ENCODE peak calls at places on chromosome 17, in four cellular contexts. F is tibial artery, L is foreskin keratinocyte, Z is heart left ventricle. P is an unnamed sample.

GRCh38 chr17:27892866-27893769 is at the start of gene LYRM9:
- DNase-seq in Z (peak), L (peak), F (peak), P (peak)

GRCh38 chr17:64413505-64413904 is 22.8 kb upstream of the PECAM1 start:
- DNase-seq in L (no peak), F (no peak), Z (no peak), P (no peak)

GRCh38 chr17:61218438-61218837 is 181.2 kb upstream of the TBX2 start:
- DNase-seq in F (no peak), L (peak), Z (no peak), P (peak)

GRCh38 chr17:16980061-16980460 is 8.1 kb upstream of the TNFRSF13B start:
- DNase-seq in Z (no peak), L (no peak), F (no peak), P (no peak)

GRCh38 chr17:19706791-19707727 is 9.3 kb downstream of the SLC47A2 start:
- DNase-seq in Z (no peak), F (no peak), L (peak), P (peak)

GRCh38 chr17:18005496-18005895 is 32.8 kb downstream of the DRC3 start:
- DNase-seq in L (no peak), Z (no peak), F (no peak), P (peak)

GRCh38 chr17:39750131-39751015 is 12.6 kb downstream of the GRB7 start:
- DNase-seq in L (peak), Z (peak), F (peak), P (peak)

GRCh38 chr17:46072998-46073397 is 73.9 kb downstream of the STH start:
- DNase-seq in Z (no peak), L (peak), F (no peak), P (no peak)

GRCh38 chr17:2222901-2223616 is 80.5 kb downstream of the SMG6 start:
- DNase-seq in L (peak), Z (peak), F (peak), P (peak)

GRCh38 chr17:38741853-38742421 is 6.2 kb downstream of the PCGF2 start:
- DNase-seq in Z (peak), L (no peak), F (no peak), P (peak)

GRCh38 chr17:63988741-63989621 is 9.2 kb upstream of the PRR29 start:
- DNase-seq in L (no peak), Z (no peak), F (no peak), P (no peak)

GRCh38 chr17:21140911-21141310 is 14.1 kb downstream of the DHRS7B start:
- DNase-seq in Z (no peak), L (no peak), F (no peak), P (no peak)

GRCh38 chr17:76153640-76154039 is 12.6 kb upstream of the FOXJ1 start:
- DNase-seq in F (peak), L (no peak), Z (no peak), P (no peak)

GRCh38 chr17:17570207-17570797 is 21.2 kb downstream of the PEMT start:
- DNase-seq in L (no peak), F (no peak), Z (peak), P (no peak)

GRCh38 chr17:6712058-6712853 is 913 bp downstream of the SLC13A5 start:
- DNase-seq in L (peak), Z (no peak), F (no peak), P (peak)

GRCh38 chr17:62965149-62965648 is 836 bp upstream of the TANC2 start:
- DNase-seq in Z (no peak), L (no peak), F (no peak), P (no peak)

GRCh38 chr17:40304464-40304863 is 4.5 kb upstream of the RARA start:
- DNase-seq in F (no peak), L (peak), Z (no peak), P (no peak)

GRCh38 chr17:8629371-8630226 is 926 bp downstream of the MYH10 start:
- DNase-seq in L (peak), Z (peak), F (peak), P (peak)

GRCh38 chr17:66830451-66830850 is 4.5 kb upstream of the CACNG5 start:
- DNase-seq in F (peak), Z (no peak), L (no peak), P (no peak)

GRCh38 chr17:70050931-70051330 is 24.1 kb upstream of the KCNJ16 start:
- DNase-seq in Z (no peak), L (no peak), F (no peak), P (no peak)

GRCh38 chr17:61750656-61751055 is 112.7 kb downstream of the BRIP1 start:
- DNase-seq in L (no peak), F (no peak), Z (no peak), P (no peak)

GRCh38 chr17:9140550-9141422 is 119.5 kb downstream of the NTN1 start:
- DNase-seq in L (no peak), Z (no peak), F (no peak), P (no peak)

GRCh38 chr17:61340431-61340830 is 59.2 kb upstream of the TBX2 start:
- DNase-seq in F (no peak), L (peak), Z (no peak), P (peak)

GRCh38 chr17:74200112-74200511 is 3.4 kb upstream of the RPL38 start:
- DNase-seq in L (no peak), F (no peak), Z (no peak), P (no peak)

GRCh38 chr17:82650723-82651122 is 2.5 kb upstream of the WDR45B start:
- DNase-seq in Z (no peak), L (no peak), F (no peak), P (no peak)

GRCh38 chr17:82648165-82648668 is at the start of gene WDR45B:
- DNase-seq in Z (peak), F (peak), L (peak), P (peak)

GRCh38 chr17:82649501-82650261 is 1.4 kb upstream of the WDR45B start:
- DNase-seq in L (no peak), Z (no peak), F (no peak), P (no peak)

GRCh38 chr17:82647593-82648164 is 565 bp downstream of the WDR45B start:
- DNase-seq in F (peak), Z (no peak), L (no peak), P (peak)

DNA sequence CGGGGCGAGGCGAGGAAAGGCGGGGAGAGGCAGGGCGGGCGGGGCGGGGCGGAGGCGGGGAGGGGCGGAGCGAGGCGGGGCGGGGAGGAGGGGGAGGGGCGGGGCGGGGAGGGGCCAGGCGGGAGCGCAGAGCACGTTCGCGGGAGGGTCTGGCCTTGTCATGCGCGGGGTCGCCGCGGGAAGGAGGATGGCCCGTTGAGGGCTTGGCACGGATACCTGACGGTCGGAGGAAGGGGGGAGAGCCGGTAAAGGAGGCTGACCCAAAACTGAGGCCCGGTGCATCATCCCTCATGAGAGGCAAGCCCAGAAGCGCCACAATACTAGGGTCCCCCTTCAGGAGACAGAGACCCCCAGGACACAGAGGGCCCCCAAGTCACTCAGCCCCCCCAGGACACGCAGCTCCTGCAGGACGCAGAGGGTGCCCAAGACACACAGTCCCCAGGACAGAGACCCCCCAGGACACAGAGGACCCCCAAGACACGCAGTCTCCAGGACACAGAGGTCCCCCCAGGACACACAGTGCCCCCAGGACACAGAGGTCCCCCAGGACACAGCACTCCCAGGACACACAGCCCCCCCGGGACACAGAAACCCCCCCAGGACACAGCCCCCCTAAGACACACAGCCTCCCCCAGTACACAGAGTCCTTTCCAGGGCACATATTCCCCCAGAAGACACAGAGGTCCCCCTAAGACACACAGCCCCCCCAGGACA is 674 bp upstream of the WDR45B start:
- DNase-seq in Z (peak), F (peak), L (no peak), P (no peak)
- H3K27ac ChIP-seq in Z (peak), F (peak), L (no peak), P (no peak)

GRCh38 chr17:4945176-4945943 is 3.0 kb downstream of the PFN1 start:
- DNase-seq in F (peak), L (peak), Z (peak), P (peak)
- H3K27ac ChIP-seq in F (peak), L (peak), Z (peak), P (peak)

GRCh38 chr17:4143563-4144410 is 790 bp downstream of the CYB5D2 start:
- DNase-seq in Z (peak), L (peak), F (peak), P (peak)

GRCh38 chr17:4136373-4136772 is 6.5 kb downstream of the ZZEF1 start:
- DNase-seq in L (no peak), Z (peak), F (peak), P (peak)

GRCh38 chr17:4142107-4142900 is 526 bp downstream of the ZZEF1 start:
- DNase-seq in L (no peak), F (peak), Z (peak), P (no peak)

GRCh38 chr17:4144411-4144747 is 1.4 kb downstream of the CYB5D2 start:
- DNase-seq in L (peak), Z (no peak), F (no peak), P (no peak)

GRCh38 chr17:4140125-4140524 is 2.7 kb downstream of the ZZEF1 start:
- DNase-seq in L (no peak), F (no peak), Z (no peak), P (no peak)
- H3K27ac ChIP-seq in L (no peak), F (no peak), Z (no peak), P (no peak)

DNA sequence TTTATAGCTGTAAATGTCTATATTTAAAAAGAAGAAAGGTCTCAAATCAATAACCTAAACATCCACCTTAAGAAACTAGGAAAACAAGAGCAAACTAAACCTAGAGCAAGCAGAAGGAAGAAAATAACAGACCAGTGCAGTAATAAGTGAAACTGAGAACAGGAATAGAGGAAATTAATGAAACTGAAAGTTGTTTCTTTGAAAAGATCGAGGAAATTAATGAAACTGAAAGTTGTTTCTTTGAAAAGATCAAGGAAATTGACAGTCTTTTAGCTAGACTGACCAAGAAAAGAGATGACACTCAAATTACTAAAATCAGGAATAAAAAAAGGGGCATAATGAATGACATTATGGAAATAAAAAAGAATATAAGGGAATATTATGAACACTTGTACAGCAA is 46.4 kb downstream of the SLFN5 start:
- DNase-seq in F (no peak), L (no peak), Z (no peak), P (no peak)
- H3K27ac ChIP-seq in F (no peak), L (no peak), Z (peak), P (no peak)

DNA sequence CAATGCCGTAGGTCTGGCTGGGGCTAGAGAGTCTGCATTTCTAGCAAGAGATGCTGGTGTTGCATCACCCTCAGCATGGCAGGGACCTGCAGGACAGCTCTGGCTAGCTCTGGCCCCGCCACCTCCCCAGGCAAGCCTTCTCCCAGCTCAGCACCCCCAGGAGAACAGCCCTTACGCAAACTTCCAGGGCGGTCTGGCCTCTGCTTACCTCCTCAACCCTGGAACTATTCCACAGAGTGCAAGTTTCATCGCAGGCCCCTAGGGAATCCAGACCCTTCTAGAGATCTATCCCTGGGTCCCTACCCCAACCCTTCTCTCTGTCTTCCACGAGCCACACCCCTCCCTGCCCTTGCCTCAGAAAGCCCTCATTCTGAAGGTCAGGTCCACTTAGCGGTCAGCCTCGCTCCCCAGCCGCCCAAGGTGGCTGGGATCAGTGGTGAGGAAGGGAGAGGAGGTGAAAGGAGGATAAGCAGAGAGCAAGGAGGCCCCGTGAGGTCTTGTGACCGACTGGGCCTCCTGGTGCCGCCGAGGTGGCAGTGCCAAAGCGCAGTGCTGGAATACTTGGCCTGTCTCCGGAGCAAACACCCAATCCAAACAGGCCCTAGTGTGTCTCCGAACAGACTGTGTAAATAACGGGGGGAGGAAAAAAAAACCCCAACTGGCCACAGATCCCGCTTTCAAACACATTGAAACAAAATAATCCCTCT is 380.7 kb downstream of the SOX9 start:
- DNase-seq in L (peak), Z (no peak), F (no peak), P (no peak)
- H3K27ac ChIP-seq in L (no peak), Z (no peak), F (peak), P (no peak)

GRCh38 chr17:49490271-49490670 is 4.8 kb upstream of the NGFR start:
- DNase-seq in F (no peak), L (no peak), Z (no peak), P (no peak)
- H3K27ac ChIP-seq in F (no peak), L (no peak), Z (no peak), P (no peak)

GRCh38 chr17:28896491-28896883 is 1.0 kb downstream of the FLOT2 start:
- DNase-seq in L (no peak), F (no peak), Z (no peak), P (no peak)

GRCh38 chr17:28899212-28899815 is 1.8 kb upstream of the FLOT2 start:
- DNase-seq in Z (no peak), F (no peak), L (no peak), P (no peak)

GRCh38 chr17:28896884-28897768 is at the start of gene FLOT2:
- DNase-seq in Z (peak), L (peak), F (peak), P (peak)

GRCh38 chr17:28898261-28898955 is 875 bp upstream of the FLOT2 start:
- DNase-seq in Z (no peak), L (no peak), F (peak), P (no peak)

DNA sequence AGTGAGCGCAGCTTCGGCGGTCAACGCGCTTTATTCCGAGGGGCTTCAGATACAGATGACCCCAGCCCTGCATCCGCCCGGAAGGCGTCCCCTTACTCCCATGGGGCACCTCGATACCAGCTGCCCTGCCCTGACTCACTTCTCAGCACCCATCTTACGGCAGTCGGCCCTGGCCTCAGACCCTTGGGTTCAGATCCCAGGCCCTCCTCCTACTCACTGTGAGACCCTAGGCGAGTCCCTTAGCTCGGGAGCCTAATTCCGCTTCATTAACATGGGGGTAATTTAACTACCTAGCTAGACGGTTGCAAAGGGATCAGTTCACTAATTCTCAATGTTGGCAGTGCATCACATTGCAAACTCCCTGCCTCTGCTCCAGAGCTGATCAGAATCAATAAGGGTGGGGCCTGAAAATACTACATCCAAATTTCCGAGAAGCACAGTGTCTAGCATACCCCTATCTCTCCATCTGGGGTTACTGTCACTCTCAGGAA is 281 bp upstream of the FLOT2 start:
- DNase-seq in Z (no peak), L (no peak), F (no peak), P (no peak)
- H3K27ac ChIP-seq in Z (peak), L (peak), F (peak), P (peak)

DNA sequence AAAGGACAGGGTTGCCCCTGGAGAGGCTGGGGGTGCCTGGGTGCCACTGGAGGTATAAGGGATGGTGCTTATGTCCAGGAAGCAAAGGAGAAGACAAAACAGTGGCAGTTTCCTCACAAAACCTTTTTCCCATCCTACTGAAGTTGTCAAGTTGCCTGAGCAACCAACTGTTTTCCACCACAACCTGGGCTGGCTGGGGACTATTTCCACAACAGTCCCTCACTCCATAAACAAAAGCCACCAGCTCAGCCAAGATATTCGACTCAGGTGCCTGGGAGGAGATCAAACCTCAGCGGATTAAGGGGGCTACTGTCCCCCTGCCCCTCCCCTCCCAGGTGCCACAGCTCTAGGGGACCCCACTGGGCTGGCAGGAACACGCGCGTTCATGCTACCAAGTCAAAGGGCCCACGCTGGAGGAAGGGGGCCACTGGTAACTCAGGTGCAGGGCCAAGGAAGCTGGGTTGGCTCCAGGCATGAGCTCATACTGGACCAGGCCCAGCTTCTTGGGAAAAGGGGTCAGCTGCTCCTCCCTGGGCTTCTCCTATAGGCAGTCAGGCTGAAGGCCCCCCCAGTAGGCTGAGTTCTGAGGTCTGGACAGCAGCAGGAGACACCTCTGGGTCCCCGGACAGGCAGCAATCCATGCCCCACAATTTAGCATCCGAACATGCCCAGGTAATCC is 45.7 kb upstream of the MRPS23 start:
- DNase-seq in Z (peak), F (no peak), L (no peak), P (no peak)
- H3K27ac ChIP-seq in Z (peak), F (peak), L (no peak), P (no peak)